ENCODE peak calls at places on chromosomes 3 and 15, in nine cellular contexts. Q is breast epithelium, E is ovary, W is OCI-LY7, S is ascending aorta, G is tibial artery, Z is uterus, A is MM.1S, R is colonic mucosa. L is an unnamed sample.

GRCh38 chr3:98532709-98533571 is 1.2 kb downstream of the GPR15 start:
- DNase-seq in Q (no peak), E (no peak), W (peak), S (no peak), G (no peak), Z (no peak), A (no peak), R (no peak), L (no peak)

GRCh38 chr15:101689901-101690300 is 34.4 kb downstream of the TARS3 start:
- DNase-seq in Q (no peak), E (no peak), W (no peak), S (no peak), G (no peak), Z (no peak), A (no peak), R (no peak), L (no peak)

GRCh38 chr3:13886593-13887129 is 6.8 kb upstream of the WNT7A start:
- DNase-seq in Q (no peak), E (peak), W (no peak), S (peak), G (peak), Z (no peak), A (no peak), R (no peak), L (no peak)

GRCh38 chr3:188286087-188286513 is 132.1 kb downstream of the LPP start:
- DNase-seq in Q (no peak), E (no peak), W (no peak), S (peak), G (peak), Z (peak), A (no peak), R (no peak), L (no peak)

GRCh38 chr15:63749330-63749942 is 84.3 kb downstream of the HERC1 start:
- DNase-seq in Q (no peak), E (no peak), W (no peak), S (no peak), G (no peak), Z (no peak), A (no peak), R (no peak), L (no peak)

GRCh38 chr15:48109212-48109611 is 11.6 kb upstream of the SLC24A5 start:
- DNase-seq in Q (no peak), E (no peak), W (no peak), S (no peak), G (no peak), Z (no peak), A (no peak), R (no peak), L (no peak)

GRCh38 chr15:97717806-97718205 is 242.7 kb upstream of the ARRDC4 start:
- DNase-seq in Q (no peak), E (no peak), W (no peak), S (no peak), G (no peak), Z (no peak), A (no peak), R (no peak), L (no peak)

GRCh38 chr3:14245240-14245639 is 66.6 kb downstream of the LSM3 start:
- DNase-seq in Q (no peak), E (no peak), W (no peak), S (no peak), G (no peak), Z (no peak), A (no peak), R (no peak), L (no peak)

GRCh38 chr3:160210799-160211221 is 14.4 kb upstream of the C3orf80 start:
- DNase-seq in Q (no peak), E (no peak), W (no peak), S (no peak), G (no peak), Z (no peak), A (peak), R (no peak), L (no peak)

GRCh38 chr3:64445318-64446300 is 220.3 kb upstream of the PRICKLE2 start:
- DNase-seq in Q (no peak), E (peak), W (no peak), S (no peak), G (no peak), Z (no peak), A (no peak), R (peak), L (peak)

GRCh38 chr3:13518516-13519351 is 30.2 kb upstream of the FBLN2 start:
- DNase-seq in Q (no peak), E (no peak), W (no peak), S (peak), G (peak), Z (peak), A (no peak), R (no peak), L (no peak)

GRCh38 chr15:61974759-61975158 is 85.5 kb downstream of the VPS13C start:
- DNase-seq in Q (no peak), E (no peak), W (no peak), S (no peak), G (no peak), Z (no peak), A (peak), R (no peak), L (no peak)

GRCh38 chr3:168654700-168655099 is 559.0 kb upstream of the GOLIM4 start:
- DNase-seq in Q (no peak), E (no peak), W (no peak), S (no peak), G (no peak), Z (no peak), A (no peak), R (no peak), L (no peak)

GRCh38 chr3:128232421-128233180 is 79.3 kb downstream of the EEFSEC start:
- DNase-seq in Q (no peak), E (no peak), W (no peak), S (no peak), G (no peak), Z (no peak), A (no peak), R (no peak), L (no peak)

GRCh38 chr15:85709250-85709649 is 85.5 kb downstream of the KLHL25 start:
- DNase-seq in Q (no peak), E (no peak), W (no peak), S (no peak), G (no peak), Z (no peak), A (no peak), R (peak), L (no peak)

GRCh38 chr3:66376568-66376967 is 124.3 kb downstream of the LRIG1 start:
- DNase-seq in Q (no peak), E (no peak), W (no peak), S (no peak), G (no peak), Z (no peak), A (no peak), R (peak), L (no peak)

GRCh38 chr15:68556139-68556990 is 22.4 kb upstream of the CORO2B start:
- DNase-seq in Q (peak), E (no peak), W (no peak), S (peak), G (no peak), Z (no peak), A (no peak), R (no peak), L (no peak)

GRCh38 chr3:71868891-71869290 is 83.9 kb upstream of the PROK2 start:
- DNase-seq in Q (no peak), E (no peak), W (no peak), S (no peak), G (no peak), Z (no peak), A (no peak), R (no peak), L (no peak)

GRCh38 chr15:89177633-89178306 is 43.6 kb downstream of the RLBP1 start:
- DNase-seq in Q (no peak), E (peak), W (peak), S (peak), G (peak), Z (peak), A (peak), R (peak), L (peak)

GRCh38 chr3:74651239-74651638 is 36.8 kb upstream of the CNTN3 start:
- DNase-seq in Q (no peak), E (no peak), W (no peak), S (no peak), G (no peak), Z (no peak), A (no peak), R (no peak), L (no peak)

GRCh38 chr15:101781927-101782326 is 21.4 kb upstream of the OR4F6 start:
- DNase-seq in Q (no peak), E (no peak), W (peak), S (no peak), G (no peak), Z (no peak), A (no peak), R (no peak), L (no peak)

GRCh38 chr15:51303462-51303861 is 34.9 kb downstream of the CYP19A1 start:
- DNase-seq in Q (no peak), E (no peak), W (no peak), S (no peak), G (no peak), Z (no peak), A (no peak), R (no peak), L (no peak)

GRCh38 chr3:48619541-48620524 is 1.7 kb downstream of the TMEM89 start:
- DNase-seq in Q (no peak), E (no peak), W (no peak), S (no peak), G (no peak), Z (no peak), A (no peak), R (no peak), L (no peak)

GRCh38 chr3:138442433-138442832 is 8.0 kb downstream of the ESYT3 start:
- DNase-seq in Q (no peak), E (no peak), W (no peak), S (no peak), G (no peak), Z (no peak), A (no peak), R (no peak), L (no peak)

GRCh38 chr3:28924744-28925360 is 356.0 kb upstream of the RBMS3 start:
- DNase-seq in Q (no peak), E (no peak), W (no peak), S (no peak), G (no peak), Z (no peak), A (no peak), R (no peak), L (no peak)

GRCh38 chr3:30986551-30986950 is 92.1 kb upstream of the GADL1 start:
- DNase-seq in Q (no peak), E (no peak), W (no peak), S (no peak), G (no peak), Z (no peak), A (no peak), R (no peak), L (no peak)

GRCh38 chr15:28019594-28020320 is 79.4 kb downstream of the OCA2 start:
- DNase-seq in Q (no peak), E (no peak), W (no peak), S (no peak), G (no peak), Z (no peak), A (no peak), R (peak), L (no peak)

GRCh38 chr15:28014623-28015200 is 84.4 kb downstream of the OCA2 start:
- DNase-seq in Q (no peak), E (no peak), W (no peak), S (no peak), G (peak), Z (no peak), A (no peak), R (peak), L (peak)

GRCh38 chr15:28018291-28019044 is 80.6 kb downstream of the OCA2 start:
- DNase-seq in Q (no peak), E (no peak), W (no peak), S (no peak), G (no peak), Z (no peak), A (no peak), R (peak), L (no peak)

GRCh38 chr15:28015855-28016254 is 83.3 kb downstream of the OCA2 start:
- DNase-seq in Q (no peak), E (no peak), W (no peak), S (no peak), G (no peak), Z (no peak), A (no peak), R (no peak), L (peak)

DNA sequence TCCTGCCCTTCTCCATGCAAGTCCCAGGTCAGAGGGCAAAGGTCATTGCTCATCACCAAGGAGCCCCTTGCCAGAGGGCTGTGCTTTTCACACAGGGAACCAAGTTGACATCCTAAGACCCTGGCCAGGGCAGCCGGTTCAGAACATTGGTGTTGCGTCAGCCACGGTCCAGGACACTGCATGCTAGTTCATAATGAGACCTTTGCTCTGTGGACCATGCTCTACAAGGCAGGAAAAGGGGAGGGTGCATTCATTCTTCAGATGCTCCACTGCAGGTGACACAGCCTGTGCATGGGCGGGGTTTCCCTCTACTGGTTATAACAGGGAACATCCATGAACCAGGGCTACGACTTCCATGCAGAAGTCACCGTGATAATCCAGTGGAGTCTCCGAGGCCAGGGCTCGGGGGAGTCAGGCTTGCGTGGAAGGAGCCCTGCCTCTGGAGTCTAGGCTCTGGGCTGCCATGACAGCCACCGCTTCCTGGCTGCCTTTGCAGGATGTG is 81.6 kb downstream of the OCA2 start:
- DNase-seq in Q (no peak), E (no peak), W (no peak), S (no peak), G (peak), Z (no peak), A (no peak), R (peak), L (no peak)
- TF ChIP-seq CTCF in Q (no peak), E (no peak), W (no peak), S (no peak), G (no peak), Z (no peak), A (no peak), R (no peak), L (no peak)

GRCh38 chr15:76179023-76179422 is 119.2 kb downstream of the TMEM266 start:
- DNase-seq in Q (no peak), E (no peak), W (no peak), S (no peak), G (no peak), Z (no peak), A (no peak), R (no peak), L (no peak)

GRCh38 chr15:76178321-76178720 is 118.5 kb downstream of the TMEM266 start:
- DNase-seq in Q (no peak), E (no peak), W (no peak), S (no peak), G (no peak), Z (no peak), A (no peak), R (no peak), L (no peak)

GRCh38 chr15:76176487-76177085 is 116.8 kb downstream of the TMEM266 start:
- DNase-seq in Q (no peak), E (no peak), W (no peak), S (no peak), G (no peak), Z (no peak), A (no peak), R (no peak), L (no peak)

GRCh38 chr15:76176059-76176458 is 116.3 kb downstream of the TMEM266 start:
- DNase-seq in Q (no peak), E (no peak), W (no peak), S (no peak), G (no peak), Z (no peak), A (no peak), R (no peak), L (no peak)

GRCh38 chr15:76177491-76178040 is 117.8 kb downstream of the TMEM266 start:
- DNase-seq in Q (no peak), E (no peak), W (no peak), S (peak), G (peak), Z (no peak), A (no peak), R (no peak), L (no peak)
- H3K27ac ChIP-seq in Q (no peak), E (no peak), W (no peak), S (peak), G (peak), Z (no peak), A (no peak), R (no peak), L (no peak)

GRCh38 chr15:75367913-75368688 is at the start of gene MAN2C1:
- DNase-seq in Q (peak), E (peak), W (peak), S (peak), G (peak), Z (peak), A (peak), R (peak), L (peak)
- TF ChIP-seq CTCF in Q (peak), E (peak), W (peak), S (peak), G (peak), Z (peak), A (peak), R (peak), L (peak)

GRCh38 chr3:123384256-123384655 is 64.6 kb downstream of the ADCY5 start:
- DNase-seq in Q (no peak), E (peak), W (no peak), S (no peak), G (no peak), Z (no peak), A (no peak), R (no peak), L (no peak)

GRCh38 chr3:123386477-123387040 is 62.3 kb downstream of the ADCY5 start:
- DNase-seq in Q (no peak), E (peak), W (no peak), S (no peak), G (no peak), Z (no peak), A (no peak), R (no peak), L (no peak)

GRCh38 chr3:123385981-123386380 is 62.9 kb downstream of the ADCY5 start:
- DNase-seq in Q (no peak), E (peak), W (no peak), S (peak), G (peak), Z (peak), A (no peak), R (no peak), L (no peak)

GRCh38 chr3:123385499-123385898 is 63.4 kb downstream of the ADCY5 start:
- DNase-seq in Q (no peak), E (peak), W (no peak), S (no peak), G (no peak), Z (no peak), A (no peak), R (no peak), L (no peak)

GRCh38 chr3:123385072-123385471 is 63.8 kb downstream of the ADCY5 start:
- DNase-seq in Q (no peak), E (peak), W (no peak), S (peak), G (peak), Z (no peak), A (no peak), R (peak), L (no peak)
- H3K27ac ChIP-seq in Q (no peak), E (no peak), W (no peak), S (peak), G (peak), Z (peak), A (no peak), R (no peak), L (no peak)

GRCh38 chr3:78993375-78993774 is 774.4 kb downstream of the ROBO1 start:
- DNase-seq in Q (no peak), E (no peak), W (no peak), S (no peak), G (no peak), Z (no peak), A (no peak), R (no peak), L (no peak)
- TF ChIP-seq CTCF in Q (no peak), E (no peak), W (no peak), S (no peak), G (no peak), Z (no peak), A (no peak), R (no peak), L (no peak)